ENCODE peak calls at places on chromosomes 2 and 18, in five cellular contexts. F, G, Q, M and W are unnamed samples.

GRCh38 chr2:213202006-213202405 is 50.6 kb upstream of the IKZF2 start:
- DNase-seq in F (no peak), G (no peak), Q (no peak), M (peak; percentile 36), W (no peak)

GRCh38 chr2:18690342-18690741 is 101.0 kb upstream of the NT5C1B start:
- DNase-seq in F (no peak), G (peak; percentile 85), Q (peak; percentile 39), M (no peak), W (no peak)

GRCh38 chr18:36186461-36187137 is 698 bp upstream of the MOCOS start:
- DNase-seq in F (peak; percentile 42), G (peak; percentile 60), Q (peak; percentile 26), M (peak; percentile 40), W (peak; percentile 59)

GRCh38 chr2:188721231-188721630 is 252.9 kb upstream of the COL3A1 start:
- DNase-seq in F (no peak), G (no peak), Q (no peak), M (peak; percentile 40), W (no peak)

GRCh38 chr18:47745227-47745626 is 185.2 kb downstream of the SMAD2 start:
- DNase-seq in F (no peak), G (no peak), Q (no peak), M (no peak), W (no peak)

GRCh38 chr2:223669453-223670225 is 67.5 kb upstream of the SCG2 start:
- DNase-seq in F (no peak), G (no peak), Q (no peak), M (peak; percentile 78), W (no peak)

GRCh38 chr2:85601771-85602475 is 575 bp downstream of the TMEM150A start:
- DNase-seq in F (peak; percentile 77), G (peak; percentile 61), Q (no peak), M (peak; percentile 71), W (peak; percentile 60)

GRCh38 chr2:241213567-241213966 is 25.1 kb downstream of the ANO7 start:
- DNase-seq in F (no peak), G (no peak), Q (no peak), M (no peak), W (no peak)

GRCh38 chr2:135265960-135266490 is 213.9 kb downstream of the RAB3GAP1 start:
- DNase-seq in F (no peak), G (peak; percentile 29), Q (no peak), M (no peak), W (no peak)

GRCh38 chr2:26347286-26347865 is 787 bp upstream of the ADGRF3 start:
- DNase-seq in F (no peak), G (no peak), Q (no peak), M (no peak), W (no peak)

GRCh38 chr2:15582153-15582552 is 9.5 kb upstream of the DDX1 start:
- DNase-seq in F (no peak), G (no peak), Q (no peak), M (no peak), W (no peak)

GRCh38 chr2:237652854-237653253 is 25.5 kb downstream of the LRRFIP1 start:
- DNase-seq in F (no peak), G (no peak), Q (no peak), M (no peak), W (no peak)

GRCh38 chr18:48825101-48825745 is 125.5 kb downstream of the SMAD7 start:
- DNase-seq in F (no peak), G (peak; percentile 14), Q (no peak), M (peak; percentile 68), W (no peak)

GRCh38 chr2:100207411-100207885 is 65.1 kb upstream of the AFF3 start:
- DNase-seq in F (no peak), G (no peak), Q (no peak), M (no peak), W (no peak)

GRCh38 chr2:222671259-222672067 is at the start of gene MOGAT1:
- DNase-seq in F (peak; percentile 56), G (peak; percentile 84), Q (peak; percentile 43), M (peak; percentile 35), W (peak; percentile 94)

GRCh38 chr2:62217980-62218379 is 22.1 kb downstream of the B3GNT2 start:
- DNase-seq in F (no peak), G (no peak), Q (no peak), M (peak; percentile 80), W (no peak)

GRCh38 chr18:42773870-42774269 is 341.6 kb downstream of the RIT2 start:
- DNase-seq in F (no peak), G (no peak), Q (no peak), M (no peak), W (no peak)

GRCh38 chr2:88657131-88657530 is 29.9 kb upstream of the EIF2AK3 start:
- DNase-seq in F (no peak), G (no peak), Q (no peak), M (peak; percentile 21), W (no peak)

GRCh38 chr2:61993422-61994024 is 88.0 kb downstream of the COMMD1 start:
- DNase-seq in F (no peak), G (no peak), Q (no peak), M (peak; percentile 72), W (peak; percentile 16)

GRCh38 chr18:65606551-65607130 is 144.2 kb upstream of the CDH7 start:
- DNase-seq in F (no peak), G (no peak), Q (no peak), M (no peak), W (no peak)

GRCh38 chr2:68385232-68385906 is 20.3 kb downstream of the PLEK start:
- DNase-seq in F (no peak), G (no peak), Q (no peak), M (no peak), W (no peak)

GRCh38 chr2:109719871-109720270 is 74.2 kb upstream of the RGPD5 start:
- DNase-seq in F (no peak), G (no peak), Q (no peak), M (no peak), W (no peak)

GRCh38 chr2:9570182-9571060 is 14.8 kb upstream of the ADAM17 start:
- DNase-seq in F (no peak), G (no peak), Q (no peak), M (peak; percentile 50), W (no peak)

GRCh38 chr2:24771905-24772586 is 21.1 kb downstream of the PTRHD1 start:
- DNase-seq in F (no peak), G (no peak), Q (no peak), M (no peak), W (no peak)

GRCh38 chr2:196479350-196479749 is 160.2 kb upstream of the CCDC150 start:
- DNase-seq in F (no peak), G (no peak), Q (no peak), M (peak; percentile 74), W (no peak)

GRCh38 chr2:133513893-133514292 is 54.4 kb downstream of the NCKAP5 start:
- DNase-seq in F (no peak), G (no peak), Q (no peak), M (no peak), W (no peak)

GRCh38 chr2:86038291-86039081 is 67.2 kb downstream of the POLR1A start:
- DNase-seq in F (no peak), G (no peak), Q (no peak), M (peak; percentile 74), W (no peak)

GRCh38 chr2:30768708-30769580 is 38.3 kb downstream of the CAPN13 start:
- DNase-seq in F (no peak), G (no peak), Q (no peak), M (no peak), W (no peak)

GRCh38 chr2:203376173-203376572 is 48.0 kb downstream of the ABI2 start:
- DNase-seq in F (no peak), G (no peak), Q (no peak), M (no peak), W (no peak)
- TF ChIP-seq CTCF in F (no peak), G (peak; percentile 42), Q (no peak), M (no peak), W (no peak)

GRCh38 chr2:47346669-47347068 is 56.3 kb upstream of the MSH2 start:
- DNase-seq in F (no peak), G (no peak), Q (no peak), M (no peak), W (no peak)

GRCh38 chr2:47339745-47340541 is 63.0 kb upstream of the MSH2 start:
- DNase-seq in F (peak; percentile 17), G (no peak), Q (no peak), M (peak; percentile 24), W (peak; percentile 84)

GRCh38 chr2:47346107-47346506 is 56.8 kb upstream of the MSH2 start:
- DNase-seq in F (no peak), G (no peak), Q (no peak), M (no peak), W (no peak)

GRCh38 chr2:47345584-47345913 is 57.4 kb upstream of the MSH2 start:
- DNase-seq in F (no peak), G (no peak), Q (no peak), M (no peak), W (no peak)

DNA sequence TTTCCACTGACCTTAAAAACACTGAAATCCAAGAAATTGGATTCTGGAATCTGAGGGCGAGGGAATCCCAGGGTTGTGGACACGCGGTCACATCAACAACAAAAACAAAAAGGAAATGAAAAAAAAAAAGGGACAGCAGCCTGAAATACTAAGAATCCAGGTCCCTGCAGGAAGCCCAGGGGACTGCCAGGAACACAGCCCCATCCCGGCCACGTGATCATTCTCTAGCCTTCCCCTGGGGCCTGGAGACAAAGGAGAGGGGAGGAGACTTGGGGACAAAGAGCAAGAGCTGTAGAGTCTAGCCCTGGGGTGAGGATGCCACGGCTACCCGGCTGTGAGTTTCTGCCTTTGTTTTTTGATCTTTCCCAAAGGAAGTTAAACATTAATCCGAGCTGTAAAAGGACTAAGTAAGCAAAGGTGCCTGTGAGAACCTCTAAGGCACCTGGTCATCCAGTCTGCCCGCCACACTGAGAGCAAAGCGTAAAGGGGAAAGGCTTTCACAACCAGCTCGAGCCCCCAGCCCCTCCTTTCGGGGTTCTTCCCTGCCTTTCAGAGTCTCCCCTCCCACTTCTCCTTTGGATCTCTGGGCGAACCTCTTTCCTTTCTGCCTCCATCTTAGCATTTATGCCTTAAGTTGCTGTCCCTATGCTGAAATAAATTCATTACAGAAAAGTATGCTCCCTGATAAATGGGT is 57.9 kb upstream of the MSH2 start:
- DNase-seq in F (peak; percentile 91), G (peak; percentile 99), Q (peak; percentile 87), M (peak; percentile 72), W (peak; percentile 96)
- TF ChIP-seq CTCF in F (peak; percentile 45), G (no peak), Q (no peak), M (no peak), W (peak; percentile 15)

DNA sequence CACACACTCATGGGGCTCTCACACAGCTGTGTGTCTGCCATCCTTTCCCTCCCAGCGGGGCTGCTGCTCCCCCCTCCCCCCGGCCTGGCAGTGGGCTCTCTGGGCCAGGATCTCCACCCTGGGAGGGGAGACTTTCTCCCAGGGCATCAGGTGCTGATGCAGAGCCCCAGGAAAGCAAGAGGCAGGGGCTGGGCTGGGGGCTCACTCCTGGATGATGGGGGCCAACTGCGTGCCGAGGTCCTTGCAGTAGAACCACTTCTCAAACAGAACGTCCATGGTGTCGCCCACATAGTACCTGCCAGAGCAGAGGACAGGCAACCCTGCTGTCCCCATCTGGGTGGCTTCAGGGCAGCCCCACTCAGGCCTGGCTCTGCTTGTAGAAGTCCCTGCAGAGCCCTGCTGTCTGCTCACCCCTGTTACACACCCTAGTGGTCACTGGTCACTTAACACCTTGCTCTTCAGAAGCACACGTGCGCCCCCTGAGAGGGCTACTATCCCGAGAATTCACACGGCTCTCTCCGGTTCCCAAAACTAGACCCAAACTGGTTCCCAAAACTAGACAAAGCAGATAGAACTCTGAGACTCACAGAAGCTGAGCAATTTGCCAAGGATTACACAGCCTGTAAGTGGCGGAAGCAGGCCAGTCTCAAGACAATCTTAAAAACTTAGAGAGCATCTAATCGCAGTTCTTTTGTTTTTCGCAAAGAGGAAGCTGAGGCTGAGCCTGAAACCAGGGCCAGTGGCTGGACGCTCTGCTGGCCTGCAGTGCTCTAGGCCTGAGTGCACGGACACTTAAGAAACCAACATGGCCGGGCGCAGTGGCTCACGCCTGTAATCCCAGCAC is 6.6 kb upstream of the OXER1 start:
- DNase-seq in F (peak; percentile 45), G (peak; percentile 85), Q (peak; percentile 59), M (peak; percentile 68), W (peak; percentile 35)
- TF ChIP-seq CTCF in F (peak; percentile 41), G (peak; percentile 86), Q (peak; percentile 55), M (peak; percentile 54), W (peak; percentile 56)

GRCh38 chr2:229133155-229133772 is 137.8 kb downstream of the PID1 start:
- DNase-seq in F (no peak), G (no peak), Q (peak; percentile 20), M (peak; percentile 76), W (peak; percentile 41)
- TF ChIP-seq CTCF in F (peak; percentile 75), G (peak; percentile 70), Q (no peak), M (peak; percentile 58), W (peak; percentile 46)